ENCODE peak calls at places on chromosomes 2 and 18, in nine cellular contexts. B, K, X, W, J, Q, O, R and H are unnamed samples.
A peak's percentile ranks its signal among the peaks of the same experiment; 100 is the strongest.

GRCh38 chr2:144459937-144460336 is 60.0 kb downstream of the ZEB2 start:
- DNase-seq in O (no peak), J (no peak), W (no peak), Q (no peak), X (no peak), B (peak; percentile 27), K (no peak), R (peak; percentile 33), H (no peak)

GRCh38 chr2:73265298-73266060 is 18.8 kb downstream of the FBXO41 start:
- DNase-seq in X (no peak), J (no peak), W (no peak), O (no peak), R (no peak), B (no peak), Q (no peak), K (no peak), H (no peak)

GRCh38 chr18:59514193-59514592 is 155.1 kb upstream of the LMAN1 start:
- DNase-seq in B (peak; percentile 54), Q (no peak), R (no peak), W (no peak), J (no peak), K (no peak), X (no peak), O (no peak), H (no peak)

GRCh38 chr2:42328148-42328833 is 32.7 kb downstream of the COX7A2L start:
- DNase-seq in J (no peak), R (no peak), B (no peak), K (no peak), Q (no peak), W (no peak), X (no peak), O (peak; percentile 48), H (peak; percentile 2)

GRCh38 chr2:232860593-232861241 is 9.3 kb upstream of the SNORC start:
- DNase-seq in R (no peak), X (no peak), K (no peak), O (no peak), Q (no peak), B (no peak), W (no peak), J (no peak), H (no peak)

GRCh38 chr2:180449171-180449570 is 442.1 kb upstream of the CWC22 start:
- DNase-seq in Q (no peak), O (no peak), K (no peak), W (no peak), X (no peak), J (no peak), R (no peak), B (no peak), H (no peak)

GRCh38 chr2:191304939-191305875 is 60.0 kb downstream of the MYO1B start:
- DNase-seq in X (peak; percentile 53), O (no peak), Q (no peak), B (peak; percentile 74), K (no peak), W (no peak), J (no peak), R (no peak), H (no peak)

GRCh38 chr2:183552716-183553115 is 428.5 kb downstream of the NUP35 start:
- DNase-seq in K (no peak), O (no peak), X (no peak), J (no peak), B (no peak), Q (no peak), W (no peak), R (no peak), H (no peak)

GRCh38 chr2:80122675-80123074 is 181.9 kb downstream of the LRRTM1 start:
- DNase-seq in X (no peak), R (no peak), W (no peak), B (no peak), K (no peak), Q (no peak), J (no peak), O (no peak), H (no peak)

GRCh38 chr18:58402247-58402646 is 226.6 kb downstream of the ALPK2 start:
- DNase-seq in W (no peak), X (no peak), B (no peak), R (no peak), J (no peak), Q (no peak), O (peak; percentile 79), K (no peak), H (peak; percentile 39)

GRCh38 chr2:119158563-119159347 is at the start of gene C1QL2:
- DNase-seq in Q (no peak), R (no peak), O (peak; percentile 28), X (peak; percentile 56), J (no peak), B (no peak), K (peak; percentile 14), W (peak; percentile 84), H (peak; percentile 67)

GRCh38 chr2:10765914-10766313 is 44.5 kb downstream of the ATP6V1C2 start:
- DNase-seq in R (no peak), K (no peak), J (no peak), O (no peak), X (no peak), W (no peak), B (no peak), Q (no peak), H (no peak)

GRCh38 chr2:9408641-9409151 is 14.6 kb downstream of the ITGB1BP1 start:
- DNase-seq in K (no peak), W (no peak), Q (no peak), R (no peak), J (no peak), O (no peak), X (no peak), B (no peak), H (no peak)

GRCh38 chr2:62578837-62579640 is 73.0 kb upstream of the TMEM17 start:
- DNase-seq in R (no peak), K (no peak), W (no peak), Q (peak; percentile 61), O (no peak), J (no peak), B (peak; percentile 78), X (no peak), H (no peak)

GRCh38 chr18:22536558-22536957 is 118.8 kb upstream of the CTAGE1 start:
- DNase-seq in X (no peak), R (no peak), B (no peak), O (no peak), Q (no peak), K (no peak), J (no peak), W (no peak), H (no peak)

GRCh38 chr2:173841110-173841509 is 124.1 kb downstream of the SP3 start:
- DNase-seq in X (no peak), O (no peak), J (no peak), B (no peak), K (no peak), R (no peak), W (no peak), Q (no peak), H (no peak)

GRCh38 chr18:63319383-63320040 is at the start of gene BCL2:
- DNase-seq in W (peak; percentile 44), X (peak; percentile 40), B (no peak), K (no peak), R (peak; percentile 53), Q (no peak), J (no peak), O (peak; percentile 67), H (peak; percentile 59)

GRCh38 chr2:120901213-120901612 is 165.5 kb downstream of the GLI2 start:
- DNase-seq in R (no peak), B (no peak), J (no peak), Q (no peak), O (no peak), W (no peak), X (no peak), K (no peak), H (no peak)

GRCh38 chr18:21110667-21111350 is 804 bp downstream of the ROCK1 start:
- DNase-seq in W (peak; percentile 60), X (peak; percentile 79), O (no peak), K (peak; percentile 20), R (peak; percentile 70), J (peak; percentile 38), Q (no peak), B (no peak), H (peak; percentile 28)

GRCh38 chr18:12006488-12006840 is 25.2 kb downstream of the IMPA2 start:
- DNase-seq in X (no peak), K (no peak), J (no peak), R (no peak), O (no peak), Q (no peak), W (no peak), B (no peak), H (no peak)

GRCh38 chr2:187982668-187983067 is 309.0 kb upstream of the GULP1 start:
- DNase-seq in X (no peak), K (no peak), J (no peak), R (no peak), B (peak; percentile 84), W (no peak), O (no peak), Q (peak; percentile 19), H (no peak)

GRCh38 chr18:32349728-32350395 is 120.8 kb downstream of the GAREM1 start:
- DNase-seq in B (peak; percentile 50), K (no peak), J (no peak), O (peak; percentile 41), W (no peak), X (no peak), R (no peak), Q (peak; percentile 72), H (peak; percentile 22)

GRCh38 chr18:73674466-73674865 is 473.2 kb downstream of the FBXO15 start:
- DNase-seq in B (no peak), K (no peak), O (no peak), R (no peak), W (no peak), X (no peak), Q (no peak), J (no peak), H (no peak)

GRCh38 chr2:128227862-128228261 is 90.8 kb downstream of the HS6ST1 start:
- DNase-seq in X (no peak), J (no peak), K (no peak), R (no peak), Q (no peak), B (no peak), W (no peak), O (no peak), H (no peak)

GRCh38 chr2:216596234-216596985 is 36.8 kb upstream of the IGFBP2 start:
- DNase-seq in J (no peak), B (peak; percentile 81), O (peak; percentile 30), R (no peak), X (no peak), Q (no peak), K (no peak), W (no peak), H (peak; percentile 65)

GRCh38 chr2:68266655-68267054 is 14.3 kb upstream of the PPP3R1 start:
- DNase-seq in X (no peak), R (no peak), O (no peak), W (no peak), K (no peak), B (no peak), Q (no peak), J (no peak), H (no peak)

GRCh38 chr2:35790292-35790691 is 565.3 kb upstream of the CRIM1 start:
- DNase-seq in B (no peak), W (no peak), K (no peak), Q (no peak), O (no peak), J (no peak), X (no peak), R (no peak), H (no peak)

GRCh38 chr18:53649621-53650020 is 574.8 kb downstream of the MBD2 start:
- DNase-seq in R (no peak), O (no peak), Q (no peak), K (no peak), B (no peak), J (no peak), W (no peak), X (no peak), H (no peak)

GRCh38 chr2:19138264-19138825 is 220.1 kb downstream of the OSR1 start:
- DNase-seq in J (no peak), R (no peak), O (peak; percentile 60), K (no peak), W (no peak), Q (no peak), X (no peak), B (no peak), H (no peak)

GRCh38 chr2:235940330-235940729 is 227.9 kb downstream of the GBX2 start:
- DNase-seq in K (no peak), J (no peak), X (no peak), Q (no peak), B (peak; percentile 40), W (no peak), O (no peak), R (no peak), H (no peak)

GRCh38 chr2:236177604-236177966 is 9.4 kb upstream of the GBX2 start:
- DNase-seq in J (no peak), R (no peak), W (peak; percentile 94), Q (no peak), X (peak; percentile 74), O (no peak), K (no peak), B (no peak), H (peak; percentile 44)